ENCODE peak calls at places on chromosome 9, in four cellular contexts. Q, U, Y and C are unnamed samples.

GRCh38 chr9:34254141-34254913 is 74.7 kb downstream of the KIF24 start:
- DNase-seq in Q (no peak), U (peak; percentile 53), Y (no peak), C (no peak)

GRCh38 chr9:121914604-121915303 is 178.4 kb downstream of the TTLL11 start:
- DNase-seq in Q (no peak), U (no peak), Y (no peak), C (no peak)

GRCh38 chr9:95010431-95010838 is 283.9 kb downstream of the AOPEP start:
- DNase-seq in Q (no peak), U (no peak), Y (no peak), C (no peak)

GRCh38 chr9:34382054-34382453 is 5.4 kb upstream of the MYORG start:
- DNase-seq in Q (no peak), U (no peak), Y (no peak), C (no peak)

GRCh38 chr9:123697686-123698085 is 232.2 kb downstream of the DENND1A start:
- DNase-seq in Q (no peak), U (no peak), Y (no peak), C (no peak)

GRCh38 chr9:92968081-92968480 is 20.8 kb downstream of the FGD3 start:
- DNase-seq in Q (no peak), U (no peak), Y (no peak), C (no peak)

GRCh38 chr9:99222416-99223280 is 566 bp downstream of the SEC61B start:
- DNase-seq in Q (peak; percentile 0), U (no peak), Y (no peak), C (no peak)

GRCh38 chr9:92882276-92882675 is 4.4 kb upstream of the ZNF484 start:
- DNase-seq in Q (no peak), U (no peak), Y (no peak), C (no peak)

GRCh38 chr9:81578606-81579005 is 110.7 kb downstream of the TLE1 start:
- DNase-seq in Q (no peak), U (no peak), Y (no peak), C (no peak)

GRCh38 chr9:98642661-98643312 is 65.9 kb downstream of the GABBR2 start:
- DNase-seq in Q (no peak), U (no peak), Y (no peak), C (no peak)

GRCh38 chr9:21994526-21994995 is at the start of gene CDKN2B-AS1:
- DNase-seq in Q (peak; percentile 38), U (peak; percentile 55), Y (no peak), C (peak; percentile 25)

GRCh38 chr9:106868096-106868495 is 5.1 kb downstream of the ZNF462 start:
- DNase-seq in Q (no peak), U (no peak), Y (no peak), C (no peak)

GRCh38 chr9:127264462-127265040 is at the start of gene GARNL3:
- DNase-seq in Q (no peak), U (no peak), Y (no peak), C (no peak)

GRCh38 chr9:35407846-35408245 is 82.1 kb upstream of the RUSC2 start:
- DNase-seq in Q (no peak), U (no peak), Y (no peak), C (no peak)

GRCh38 chr9:8223861-8224260 is 424.3 kb upstream of the DMAC1 start:
- DNase-seq in Q (no peak), U (no peak), Y (no peak), C (no peak)

GRCh38 chr9:105146677-105147076 is 97.8 kb upstream of the SLC44A1 start:
- DNase-seq in Q (no peak), U (peak; percentile 71), Y (no peak), C (no peak)

GRCh38 chr9:22210262-22210661 is 201.2 kb upstream of the CDKN2B start:
- DNase-seq in Q (no peak), U (no peak), Y (no peak), C (no peak)

GRCh38 chr9:15743512-15743911 is 190.7 kb downstream of the CCDC171 start:
- DNase-seq in Q (no peak), U (no peak), Y (no peak), C (no peak)

GRCh38 chr9:88310310-88310980 is 77.8 kb upstream of the SPIN1 start:
- DNase-seq in Q (no peak), U (no peak), Y (no peak), C (no peak)